ENCODE peak calls at places on chromosomes 4 and X, in six cellular contexts. W is heart left ventricle; B is EL; P is GM06990; R is central memory CD8-positive, alpha-beta T cell; Q is stimulated activated CD4-positive, alpha-beta T cell treated with anti-CD3 and anti-CD28 coated beads, Interleukin-2, amount 100 ng/mL, for 48 hours. S is an unnamed sample.

GRCh38 chr4:39637572-39638357 is 900 bp downstream of the SMIM14 start:
- DNase-seq in W (peak), B (peak), P (peak), R (peak), Q (peak), S (peak)

GRCh38 chrX:100410083-100410590 is at the start of gene PCDH19:
- DNase-seq in W (peak), B (peak), P (no peak), R (no peak), Q (peak), S (peak)

GRCh38 chrX:10794203-10794630 is 173.8 kb upstream of the MID1 start:
- DNase-seq in W (no peak), B (no peak), P (no peak), R (no peak), Q (no peak), S (no peak)

GRCh38 chr4:38921151-38921550 is 53.5 kb downstream of the FAM114A1 start:
- DNase-seq in W (no peak), B (no peak), P (no peak), R (no peak), Q (no peak), S (no peak)

GRCh38 chr4:116926631-116927295 is 158.6 kb downstream of the TRAM1L1 start:
- DNase-seq in W (no peak), B (no peak), P (no peak), R (no peak), Q (no peak), S (no peak)

GRCh38 chrX:10416424-10416823 is 204.0 kb downstream of the MID1 start:
- DNase-seq in W (no peak), B (no peak), P (no peak), R (no peak), Q (no peak), S (peak)

GRCh38 chrX:14243823-14244222 is 214.1 kb upstream of the GEMIN8 start:
- DNase-seq in W (no peak), B (no peak), P (no peak), R (no peak), Q (no peak), S (no peak)

GRCh38 chr4:3280466-3280865 is 12.4 kb upstream of the RGS12 start:
- DNase-seq in W (no peak), B (no peak), P (no peak), R (no peak), Q (no peak), S (no peak)

GRCh38 chr4:13522282-13523104 is 21.8 kb downstream of the NKX3-2 start:
- DNase-seq in W (no peak), B (no peak), P (no peak), R (no peak), Q (no peak), S (no peak)

GRCh38 chrX:130834830-130835229 is 68.2 kb downstream of the ENOX2 start:
- DNase-seq in W (no peak), B (no peak), P (no peak), R (no peak), Q (no peak), S (no peak)

GRCh38 chr4:77989986-77990385 is 67.1 kb upstream of the FRAS1 start:
- DNase-seq in W (no peak), B (no peak), P (no peak), R (no peak), Q (no peak), S (no peak)

GRCh38 chrX:16578218-16578617 is 71.7 kb upstream of the S100G start:
- DNase-seq in W (no peak), B (peak), P (no peak), R (no peak), Q (no peak), S (no peak)

GRCh38 chr4:134027931-134028330 is 173.7 kb downstream of the PABPC4L start:
- DNase-seq in W (no peak), B (peak), P (no peak), R (no peak), Q (no peak), S (no peak)

GRCh38 chrX:40470830-40471429 is 109.8 kb upstream of the ATP6AP2 start:
- DNase-seq in W (no peak), B (peak), P (no peak), R (no peak), Q (no peak), S (no peak)

GRCh38 chr4:65071532-65071931 is 598.8 kb downstream of the EPHA5 start:
- DNase-seq in W (no peak), B (peak), P (no peak), R (no peak), Q (no peak), S (no peak)

GRCh38 chrX:68146054-68146453 is 287.2 kb downstream of the OPHN1 start:
- DNase-seq in W (no peak), B (peak), P (no peak), R (no peak), Q (no peak), S (peak)

GRCh38 chr4:181858746-181859145 is 384.5 kb upstream of the TENM3 start:
- DNase-seq in W (no peak), B (no peak), P (no peak), R (no peak), Q (no peak), S (no peak)

GRCh38 chrX:109886122-109886761 is 116.7 kb upstream of the TMEM164 start:
- DNase-seq in W (no peak), B (peak), P (no peak), R (no peak), Q (peak), S (no peak)

GRCh38 chrX:15815779-15816452 is 25.6 kb downstream of the ZRSR2 start:
- DNase-seq in W (no peak), B (peak), P (no peak), R (no peak), Q (no peak), S (no peak)

GRCh38 chrX:133918326-133918725 is 67.1 kb downstream of the GPC3 start:
- DNase-seq in W (no peak), B (no peak), P (no peak), R (no peak), Q (no peak), S (no peak)